ENCODE peak calls at places on chromosome 1, in six cellular contexts. P is midbrain, Z is HS-5, J is mucosa of descending colon, E is memory B cell, Q is H9. B is an unnamed sample.

GRCh38 chr1:65108025-65108692 is 39.8 kb upstream of the AK4 start:
- DNase-seq in P (no peak), Z (no peak), J (peak), E (no peak), Q (no peak), B (no peak)

GRCh38 chr1:99749948-99750347 is 16.5 kb downstream of the FRRS1 start:
- DNase-seq in P (no peak), Z (no peak), J (no peak), E (no peak), Q (no peak), B (no peak)

GRCh38 chr1:174875306-174875705 is 124.4 kb upstream of the CACYBP start:
- DNase-seq in P (no peak), Z (no peak), J (peak), E (no peak), Q (peak), B (no peak)

GRCh38 chr1:196464545-196464944 is 143.7 kb downstream of the KCNT2 start:
- DNase-seq in P (no peak), Z (peak), J (no peak), E (no peak), Q (no peak), B (no peak)

GRCh38 chr1:221919743-221920142 is 177.9 kb upstream of the DUSP10 start:
- DNase-seq in P (no peak), Z (no peak), J (no peak), E (no peak), Q (no peak), B (no peak)

GRCh38 chr1:84386716-84387479 is 11.4 kb upstream of the DNASE2B start:
- DNase-seq in P (no peak), Z (no peak), J (no peak), E (no peak), Q (no peak), B (no peak)

GRCh38 chr1:240792915-240793525 is 181.1 kb upstream of the GREM2 start:
- DNase-seq in P (no peak), Z (no peak), J (no peak), E (no peak), Q (no peak), B (no peak)

GRCh38 chr1:2073382-2074230 is 23.4 kb downstream of the PRKCZ start:
- DNase-seq in P (peak), Z (no peak), J (no peak), E (no peak), Q (no peak), B (no peak)

GRCh38 chr1:6348511-6349191 is 44.9 kb downstream of the ACOT7 start:
- DNase-seq in P (no peak), Z (no peak), J (peak), E (no peak), Q (no peak), B (no peak)

GRCh38 chr1:115332813-115333608 is 5.0 kb downstream of the NGF start:
- DNase-seq in P (no peak), Z (peak), J (no peak), E (no peak), Q (no peak), B (no peak)

GRCh38 chr1:168920456-168921094 is 185.9 kb upstream of the ATP1B1 start:
- DNase-seq in P (peak), Z (no peak), J (no peak), E (no peak), Q (no peak), B (peak)

GRCh38 chr1:19258353-19258752 is 6.7 kb downstream of the MRTO4 start:
- DNase-seq in P (no peak), Z (no peak), J (no peak), E (no peak), Q (no peak), B (no peak)

GRCh38 chr1:214895226-214895625 is 187.3 kb upstream of the KCNK2 start:
- DNase-seq in P (no peak), Z (no peak), J (no peak), E (no peak), Q (no peak), B (no peak)

GRCh38 chr1:229631148-229631547 is 5.1 kb downstream of the URB2 start:
- DNase-seq in P (no peak), Z (no peak), J (no peak), E (no peak), Q (no peak), B (no peak)

B was measured in non-pigmented ciliary epithelial cell.